ENCODE peak calls at places on chromosomes 6 and 20, in five cellular contexts. J is breast epithelium; R is stimulated activated CD4-positive, alpha-beta T cell treated with anti-CD3 and anti-CD28 coated beads, Interleukin-1b, Interleukin-23, amount 100 ng/mL, for 24 hours; K is astrocyte of the spinal cord; P is lower lobe of right lung. D is an unnamed sample.

GRCh38 chr6:17707371-17707651 is 586 bp upstream of the NUP153 start:
- DNase-seq in J (no peak), R (no peak), K (no peak), P (no peak), D (no peak)

GRCh38 chr6:42550277-42550676 is 13.6 kb upstream of the UBR2 start:
- DNase-seq in J (no peak), R (no peak), K (no peak), P (no peak), D (no peak)

GRCh38 chr6:67666177-67666964 is 968.7 kb upstream of the ADGRB3 start:
- DNase-seq in J (no peak), R (no peak), K (no peak), P (no peak), D (no peak)

GRCh38 chr6:31513456-31514165 is 15.2 kb upstream of the MCCD1 start:
- DNase-seq in J (no peak), R (no peak), K (no peak), P (no peak), D (no peak)

GRCh38 chr20:24662756-24663399 is 193.4 kb downstream of the SYNDIG1 start:
- DNase-seq in J (no peak), R (no peak), K (no peak), P (no peak), D (no peak)

GRCh38 chr6:9197726-9198125 is 762.4 kb upstream of the SLC35B3 start:
- DNase-seq in J (no peak), R (no peak), K (no peak), P (no peak), D (no peak)

GRCh38 chr20:24648481-24648880 is 179.1 kb downstream of the SYNDIG1 start:
- DNase-seq in J (no peak), R (no peak), K (peak), P (no peak), D (no peak)

GRCh38 chr6:30720738-30721197 is 616 bp downstream of the TUBB start:
- DNase-seq in J (peak), R (peak), K (no peak), P (peak), D (no peak)

GRCh38 chr6:168122011-168122410 is 43.0 kb upstream of the FRMD1 start:
- DNase-seq in J (peak), R (no peak), K (no peak), P (no peak), D (no peak)

GRCh38 chr20:63863798-63864544 is 1.1 kb upstream of the TPD52L2 start:
- DNase-seq in J (peak), R (peak), K (peak), P (peak), D (peak)

GRCh38 chr20:50294164-50295088 is 103.8 kb downstream of the CEBPB start:
- DNase-seq in J (no peak), R (no peak), K (no peak), P (no peak), D (no peak)

GRCh38 chr6:27213544-27214125 is 33.9 kb upstream of the PRSS16 start:
- DNase-seq in J (no peak), R (no peak), K (peak), P (no peak), D (no peak)

GRCh38 chr6:47147175-47147727 is 105.1 kb upstream of the ADGRF1 start:
- DNase-seq in J (no peak), R (no peak), K (no peak), P (no peak), D (no peak)

GRCh38 chr6:139323511-139324445 is 32.0 kb upstream of the TXLNB start:
- DNase-seq in J (peak), R (peak), K (peak), P (peak), D (peak)

GRCh38 chr6:128826606-128827005 is 56.3 kb upstream of the LAMA2 start:
- DNase-seq in J (no peak), R (no peak), K (no peak), P (no peak), D (no peak)

GRCh38 chr20:45383131-45383530 is 5.0 kb upstream of the TP53TG5 start:
- DNase-seq in J (no peak), R (no peak), K (peak), P (no peak), D (no peak)

GRCh38 chr20:49685809-49686208 is 27.9 kb downstream of the B4GALT5 start:
- DNase-seq in J (no peak), R (no peak), K (peak), P (no peak), D (no peak)

GRCh38 chr20:59726196-59726595 is 121.9 kb downstream of the PHACTR3 start:
- DNase-seq in J (no peak), R (no peak), K (no peak), P (no peak), D (no peak)

GRCh38 chr20:53949319-53949839 is 121.0 kb downstream of the BCAS1 start:
- DNase-seq in J (no peak), R (peak), K (peak), P (peak), D (no peak)

GRCh38 chr6:154758125-154758524 is 24.9 kb downstream of the SCAF8 start:
- DNase-seq in J (no peak), R (no peak), K (no peak), P (no peak), D (no peak)

GRCh38 chr6:1689141-1689540 is 79.4 kb downstream of the FOXC1 start:
- DNase-seq in J (no peak), R (no peak), K (no peak), P (no peak), D (no peak)

GRCh38 chr20:9025643-9026042 is 43.2 kb upstream of the PLCB4 start:
- DNase-seq in J (no peak), R (no peak), K (peak), P (no peak), D (no peak)

GRCh38 chr6:133698272-133698671 is 190.6 kb upstream of the TCF21 start:
- DNase-seq in J (no peak), R (no peak), K (no peak), P (no peak), D (no peak)

GRCh38 chr6:123636282-123636681 is 468 bp downstream of the TRDN start:
- DNase-seq in J (no peak), R (no peak), K (no peak), P (no peak), D (no peak)

GRCh38 chr20:11012975-11013374 is 339.2 kb upstream of the JAG1 start:
- DNase-seq in J (no peak), R (no peak), K (peak), P (no peak), D (no peak)

GRCh38 chr6:31579546-31580445 is 2.4 kb downstream of the LTB start:
- DNase-seq in J (no peak), R (peak), K (no peak), P (no peak), D (no peak)

GRCh38 chr6:36897629-36898028 is 11.9 kb downstream of the C6orf89 start:
- DNase-seq in J (no peak), R (no peak), K (peak), P (no peak), D (no peak)

GRCh38 chr6:138001750-138002349 is 105.4 kb downstream of the PERP start:
- DNase-seq in J (peak), R (peak), K (peak), P (no peak), D (peak)

GRCh38 chr20:8018928-8019177 is 708 bp downstream of the TMX4 start:
- DNase-seq in J (no peak), R (no peak), K (peak), P (no peak), D (no peak)

GRCh38 chr6:76682842-76683241 is 610.4 kb upstream of the IMPG1 start:
- DNase-seq in J (no peak), R (no peak), K (peak), P (no peak), D (no peak)

GRCh38 chr6:107318100-107318736 is 141.1 kb downstream of the PDSS2 start:
- DNase-seq in J (no peak), R (no peak), K (peak), P (peak), D (no peak)

GRCh38 chr6:5995705-5996686 is 10.7 kb downstream of the NRN1 start:
- DNase-seq in J (no peak), R (no peak), K (peak), P (peak), D (no peak)

GRCh38 chr6:145929037-145929633 is 35.0 kb downstream of the SHPRH start:
- DNase-seq in J (no peak), R (no peak), K (peak), P (no peak), D (no peak)

GRCh38 chr6:100209323-100210137 is 215.5 kb upstream of the MCHR2 start:
- DNase-seq in J (no peak), R (no peak), K (peak), P (no peak), D (no peak)

GRCh38 chr6:5529733-5530132 is 268.4 kb downstream of the FARS2 start:
- DNase-seq in J (no peak), R (no peak), K (peak), P (no peak), D (no peak)

GRCh38 chr6:135722679-135723078 is 128.8 kb upstream of the PDE7B start:
- DNase-seq in J (no peak), R (peak), K (peak), P (no peak), D (no peak)

GRCh38 chr20:63518946-63519764 is 1.4 kb upstream of the PPDPF start:
- DNase-seq in J (no peak), R (no peak), K (no peak), P (peak), D (no peak)

D was measured in thoracic aorta.